ENCODE peak calls at places on chromosomes 4 and X, in seven cellular contexts. S is NCI-H1417; W is NCI-H774; P is T-cell; F is M059J; J is KBM-7; X is Jurkat, Clone E6-1. G is an unnamed sample.

GRCh38 chr4:15765910-15766703 is 12.0 kb upstream of the CD38 start:
- DNase-seq in S (no peak), W (no peak), P (peak), F (peak), J (peak), X (peak), G (peak)

GRCh38 chr4:180031330-180031729 is 2211.9 kb upstream of the TENM3 start:
- DNase-seq in S (no peak), W (no peak), P (no peak), F (no peak), J (no peak), X (no peak), G (no peak)

GRCh38 chr4:68271851-68272756 is 26.6 kb upstream of the TMPRSS11B start:
- DNase-seq in S (peak), W (peak), P (no peak), F (peak), J (peak), X (peak), G (no peak)

GRCh38 chr4:95161781-95162469 is 386.8 kb downstream of the UNC5C start:
- DNase-seq in S (peak), W (no peak), P (no peak), F (no peak), J (no peak), X (no peak), G (no peak)

GRCh38 chr4:112152496-112152895 is 7.2 kb downstream of the FAM241A start:
- DNase-seq in S (no peak), W (no peak), P (no peak), F (no peak), J (no peak), X (no peak), G (no peak)

GRCh38 chr4:10619220-10619619 is 65.3 kb downstream of the CLNK start:
- DNase-seq in S (peak), W (peak), P (no peak), F (peak), J (no peak), X (peak), G (no peak)

GRCh38 chrX:13128104-13128503 is 83.7 kb upstream of the FAM9C start:
- DNase-seq in S (no peak), W (no peak), P (no peak), F (no peak), J (no peak), X (no peak), G (no peak)

GRCh38 chr4:61294001-61294400 is 93.9 kb downstream of the ADGRL3 start:
- DNase-seq in S (peak), W (peak), P (no peak), F (no peak), J (no peak), X (no peak), G (no peak)

GRCh38 chr4:155761047-155761446 is 2.2 kb downstream of the GUCY1B1 start:
- DNase-seq in S (no peak), W (no peak), P (no peak), F (no peak), J (no peak), X (no peak), G (no peak)

GRCh38 chrX:71144651-71145050 is at the start of gene NLGN3:
- DNase-seq in S (peak), W (no peak), P (no peak), F (no peak), J (no peak), X (no peak), G (no peak)

GRCh38 chrX:100812216-100813158 is 7.7 kb upstream of the CSTF2 start:
- DNase-seq in S (no peak), W (no peak), P (no peak), F (no peak), J (no peak), X (no peak), G (no peak)

GRCh38 chr4:138053601-138054322 is 188.4 kb downstream of the SLC7A11 start:
- DNase-seq in S (no peak), W (no peak), P (no peak), F (peak), J (no peak), X (no peak), G (no peak)

GRCh38 chrX:46444011-46444410 is 101.2 kb downstream of the ZNF674 start:
- DNase-seq in S (no peak), W (no peak), P (no peak), F (peak), J (peak), X (no peak), G (no peak)

G was measured in CD4-positive, alpha-beta memory T cell.